ENCODE peak calls at places on chromosomes 16 and 17, in eight cellular contexts. Y is iris pigment epithelial cell, D is NCI-H1092, G is suprapubic skin, A is cardiac muscle cell, C is ACHN, N is neural progenitor cell, Z is GM13977. T is an unnamed sample.

GRCh38 chr17:385195-385835 is 32.7 kb upstream of the RPH3AL start:
- DNase-seq in Y (no peak), D (no peak), G (no peak), A (peak), C (peak), N (peak), Z (peak), T (no peak)

GRCh38 chr16:54817432-54817831 is 113.2 kb upstream of the IRX5 start:
- DNase-seq in Y (peak), D (no peak), G (no peak), A (peak), C (peak), N (peak), Z (no peak), T (no peak)

GRCh38 chr16:66427036-66427446 is at the start of gene BEAN1:
- DNase-seq in Y (peak), D (no peak), G (peak), A (peak), C (peak), N (peak), Z (peak), T (no peak)

GRCh38 chr17:30824002-30824355 is 513 bp downstream of the CRLF3 start:
- DNase-seq in Y (no peak), D (no peak), G (no peak), A (no peak), C (peak), N (no peak), Z (peak), T (no peak)

GRCh38 chr16:85286970-85287814 is 174.9 kb upstream of the CIBAR2 start:
- DNase-seq in Y (no peak), D (peak), G (no peak), A (no peak), C (no peak), N (no peak), Z (no peak), T (no peak)

GRCh38 chr16:53078765-53079484 is 24.1 kb downstream of the CHD9 start:
- DNase-seq in Y (no peak), D (no peak), G (no peak), A (no peak), C (no peak), N (no peak), Z (no peak), T (no peak)

GRCh38 chr17:13597723-13598347 is 3.9 kb downstream of the HS3ST3A1 start:
- DNase-seq in Y (peak), D (no peak), G (no peak), A (peak), C (peak), N (peak), Z (peak), T (peak)

GRCh38 chr16:48113471-48113870 is 42.3 kb downstream of the ABCC12 start:
- DNase-seq in Y (no peak), D (no peak), G (no peak), A (no peak), C (peak), N (peak), Z (no peak), T (no peak)

GRCh38 chr17:20009302-20010098 is at the start of gene SPECC1:
- DNase-seq in Y (peak), D (peak), G (peak), A (peak), C (peak), N (peak), Z (peak), T (no peak)

GRCh38 chr16:54430491-54431030 is 144.0 kb upstream of the IRX3 start:
- DNase-seq in Y (peak), D (no peak), G (peak), A (no peak), C (no peak), N (peak), Z (no peak), T (no peak)

GRCh38 chr17:74759243-74759801 is 10.9 kb downstream of the NHERF1 start:
- DNase-seq in Y (no peak), D (no peak), G (no peak), A (no peak), C (no peak), N (no peak), Z (peak), T (no peak)

GRCh38 chr16:17408296-17408695 is 62.5 kb downstream of the XYLT1 start:
- DNase-seq in Y (no peak), D (no peak), G (no peak), A (no peak), C (no peak), N (no peak), Z (no peak), T (no peak)

GRCh38 chr17:4584125-4584834 is at the start of gene SMTNL2:
- DNase-seq in Y (no peak), D (no peak), G (no peak), A (peak), C (peak), N (peak), Z (peak), T (no peak)

GRCh38 chr17:46033392-46033791 is 34.3 kb downstream of the STH start:
- DNase-seq in Y (no peak), D (no peak), G (no peak), A (no peak), C (no peak), N (no peak), Z (no peak), T (no peak)

GRCh38 chr17:73643012-73643845 is 1.0 kb downstream of the SDK2 start:
- DNase-seq in Y (peak), D (peak), G (peak), A (peak), C (no peak), N (peak), Z (peak), T (no peak)

GRCh38 chr17:82370471-82371332 is 863 bp upstream of the UTS2R start:
- DNase-seq in Y (no peak), D (no peak), G (no peak), A (no peak), C (no peak), N (no peak), Z (no peak), T (no peak)

GRCh38 chr16:49528035-49528434 is 154.4 kb downstream of the C16orf78 start:
- DNase-seq in Y (peak), D (no peak), G (no peak), A (peak), C (no peak), N (no peak), Z (peak), T (no peak)

GRCh38 chr16:30145692-30146091 is 22.7 kb upstream of the MAPK3 start:
- DNase-seq in Y (no peak), D (no peak), G (no peak), A (no peak), C (no peak), N (no peak), Z (no peak), T (no peak)

GRCh38 chr17:44097110-44097810 is 26.2 kb downstream of the HDAC5 start:
- DNase-seq in Y (peak), D (no peak), G (no peak), A (no peak), C (peak), N (no peak), Z (no peak), T (no peak)

GRCh38 chr17:51060396-51060795 is 60.3 kb downstream of the SPAG9 start:
- DNase-seq in Y (no peak), D (no peak), G (no peak), A (no peak), C (no peak), N (no peak), Z (no peak), T (no peak)

GRCh38 chr16:9966569-9967157 is 215.6 kb downstream of the GRIN2A start:
- DNase-seq in Y (peak), D (no peak), G (no peak), A (no peak), C (peak), N (no peak), Z (peak), T (no peak)

GRCh38 chr16:20931066-20931465 is 30.5 kb downstream of the LYRM1 start:
- DNase-seq in Y (no peak), D (no peak), G (no peak), A (no peak), C (no peak), N (no peak), Z (no peak), T (no peak)

GRCh38 chr16:53080345-53081031 is 25.7 kb downstream of the CHD9 start:
- DNase-seq in Y (peak), D (no peak), G (no peak), A (no peak), C (no peak), N (no peak), Z (no peak), T (peak)

GRCh38 chr16:3645504-3646347 is 8.8 kb upstream of the DNASE1 start:
- DNase-seq in Y (peak), D (no peak), G (peak), A (peak), C (no peak), N (peak), Z (no peak), T (no peak)

GRCh38 chr16:3045758-3046505 is 429 bp upstream of the MMP25 start:
- DNase-seq in Y (no peak), D (no peak), G (no peak), A (peak), C (no peak), N (peak), Z (peak), T (no peak)

GRCh38 chr16:88901718-88902337 is 35.4 kb upstream of the PABPN1L start:
- DNase-seq in Y (no peak), D (no peak), G (no peak), A (no peak), C (no peak), N (no peak), Z (no peak), T (no peak)

GRCh38 chr17:19361326-19361725 is 1.2 kb downstream of the B9D1 start:
- DNase-seq in Y (no peak), D (no peak), G (no peak), A (no peak), C (no peak), N (no peak), Z (no peak), T (no peak)

GRCh38 chr17:79125503-79125902 is 50.9 kb downstream of the ENGASE start:
- DNase-seq in Y (no peak), D (peak), G (no peak), A (no peak), C (no peak), N (peak), Z (no peak), T (no peak)

GRCh38 chr17:74290340-74290739 is 16.3 kb downstream of the DNAI2 start:
- DNase-seq in Y (no peak), D (no peak), G (no peak), A (no peak), C (no peak), N (peak), Z (no peak), T (no peak)

GRCh38 chr16:68079616-68080344 is 5.4 kb upstream of the NFATC3 start:
- DNase-seq in Y (peak), D (no peak), G (peak), A (no peak), C (no peak), N (no peak), Z (no peak), T (no peak)

GRCh38 chr17:53118948-53119347 is 703.8 kb upstream of the KIF2B start:
- DNase-seq in Y (no peak), D (no peak), G (no peak), A (no peak), C (no peak), N (no peak), Z (no peak), T (no peak)

GRCh38 chr17:47224971-47225370 is 15.8 kb downstream of the MYL4 start:
- DNase-seq in Y (peak), D (no peak), G (no peak), A (no peak), C (no peak), N (no peak), Z (no peak), T (no peak)

GRCh38 chr16:10812352-10813122 is 6.1 kb downstream of the TVP23A start:
- DNase-seq in Y (no peak), D (no peak), G (no peak), A (no peak), C (no peak), N (no peak), Z (peak), T (no peak)

GRCh38 chr16:80337786-80338185 is 203.0 kb upstream of the DYNLRB2 start:
- DNase-seq in Y (no peak), D (no peak), G (no peak), A (no peak), C (no peak), N (no peak), Z (no peak), T (no peak)

GRCh38 chr17:74964246-74964761 is 8.3 kb downstream of the HID1 start:
- DNase-seq in Y (no peak), D (no peak), G (no peak), A (no peak), C (no peak), N (no peak), Z (no peak), T (no peak)

GRCh38 chr16:85285681-85286065 is 173.4 kb upstream of the CIBAR2 start:
- DNase-seq in Y (no peak), D (no peak), G (no peak), A (no peak), C (no peak), N (no peak), Z (no peak), T (no peak)

GRCh38 chr17:45043268-45043681 is 8.2 kb downstream of the DCAKD start:
- DNase-seq in Y (no peak), D (peak), G (no peak), A (no peak), C (no peak), N (no peak), Z (no peak), T (no peak)

GRCh38 chr17:57032343-57032742 is 52.7 kb upstream of the AKAP1 start:
- DNase-seq in Y (no peak), D (peak), G (peak), A (no peak), C (no peak), N (peak), Z (no peak), T (no peak)

GRCh38 chr17:5191541-5192417 is at the start of gene ZNF594:
- DNase-seq in Y (peak), D (peak), G (peak), A (peak), C (peak), N (peak), Z (peak), T (peak)

T was measured in COLO829.